ENCODE peak calls at places on chromosomes 16 and 17, in six cellular contexts. M is ELF-1; B is effector memory CD8-positive, alpha-beta T cell; A is kidney glomerular epithelial cell; G is NCI-H1048; E is left lung. Q is an unnamed sample.

GRCh38 chr16:80738521-80738920 is 65.9 kb downstream of the CDYL2 start:
- DNase-seq in M (no peak), B (no peak), A (no peak), G (no peak), E (no peak), Q (no peak)

GRCh38 chr16:90028985-90029384 is 9.7 kb upstream of the DBNDD1 start:
- DNase-seq in M (no peak), B (no peak), A (no peak), G (no peak), E (no peak), Q (no peak)

GRCh38 chr17:74040291-74040690 is 163.2 kb upstream of the RPL38 start:
- DNase-seq in M (no peak), B (no peak), A (no peak), G (no peak), E (no peak), Q (no peak)

GRCh38 chr17:40551874-40552768 is 13.2 kb downstream of the CCR7 start:
- DNase-seq in M (peak; percentile 0), B (no peak), A (peak; percentile 93), G (no peak), E (no peak), Q (peak; percentile 90)

GRCh38 chr17:82931696-82932060 is 91.9 kb upstream of the ZNF750 start:
- DNase-seq in M (no peak), B (no peak), A (no peak), G (no peak), E (no peak), Q (peak; percentile 89)

GRCh38 chr17:65750678-65751077 is 189.2 kb upstream of the AXIN2 start:
- DNase-seq in M (no peak), B (peak; percentile 14), A (peak; percentile 83), G (no peak), E (peak; percentile 84), Q (no peak)

GRCh38 chr17:69268442-69269068 is 39.9 kb upstream of the ABCA10 start:
- DNase-seq in M (no peak), B (no peak), A (no peak), G (no peak), E (no peak), Q (no peak)

GRCh38 chr17:42608692-42609181 is 437 bp downstream of the RETREG3 start:
- DNase-seq in M (no peak), B (peak; percentile 6), A (no peak), G (no peak), E (no peak), Q (no peak)

GRCh38 chr17:38898291-38898679 is 27.1 kb upstream of the LASP1NB start:
- DNase-seq in M (no peak), B (no peak), A (no peak), G (no peak), E (no peak), Q (no peak)